ENCODE peak calls at places on chromosome 21, in five cellular contexts. T is foreskin fibroblast, P is fibroblast of lung, G is ascending aorta, I is neural progenitor cell. N is an unnamed sample.

GRCh38 chr21:30194701-30195299 is 21.1 kb downstream of the CLDN8 start:
- DNase-seq in T (peak), P (no peak), G (no peak), I (peak), N (no peak)

GRCh38 chr21:25501996-25502665 is 105.2 kb downstream of the MRPL39 start:
- DNase-seq in T (no peak), P (no peak), G (no peak), I (no peak), N (no peak)

GRCh38 chr21:26169611-26170470 is 729 bp downstream of the APP start:
- DNase-seq in T (peak), P (peak), G (peak), I (peak), N (no peak)

GRCh38 chr21:34808569-34809204 is 139.9 kb downstream of the CLIC6 start:
- DNase-seq in T (peak), P (peak), G (no peak), I (no peak), N (peak)

GRCh38 chr21:32687946-32688345 is 39.9 kb downstream of the SYNJ1 start:
- DNase-seq in T (no peak), P (no peak), G (no peak), I (peak), N (no peak)

GRCh38 chr21:26850116-26850643 is 5.0 kb upstream of the ADAMTS1 start:
- DNase-seq in T (peak), P (peak), G (no peak), I (peak), N (no peak)

GRCh38 chr21:32595431-32595830 is 10.1 kb upstream of the TCP10L start:
- DNase-seq in T (no peak), P (no peak), G (no peak), I (no peak), N (no peak)

GRCh38 chr21:34878501-34878900 is 170.6 kb downstream of the RUNX1 start:
- DNase-seq in T (peak), P (peak), G (no peak), I (no peak), N (no peak)

GRCh38 chr21:16534408-16535099 is 804.8 kb downstream of the USP25 start:
- DNase-seq in T (peak), P (peak), G (peak), I (no peak), N (peak)

GRCh38 chr21:16532841-16533240 is 803.1 kb downstream of the USP25 start:
- DNase-seq in T (peak), P (peak), G (no peak), I (no peak), N (peak)

GRCh38 chr21:16536661-16537359 is 807.0 kb downstream of the USP25 start:
- DNase-seq in T (peak), P (peak), G (no peak), I (no peak), N (no peak)

GRCh38 chr21:16533692-16534407 is 804.1 kb downstream of the USP25 start:
- DNase-seq in T (peak), P (peak), G (no peak), I (no peak), N (peak)

DNA sequence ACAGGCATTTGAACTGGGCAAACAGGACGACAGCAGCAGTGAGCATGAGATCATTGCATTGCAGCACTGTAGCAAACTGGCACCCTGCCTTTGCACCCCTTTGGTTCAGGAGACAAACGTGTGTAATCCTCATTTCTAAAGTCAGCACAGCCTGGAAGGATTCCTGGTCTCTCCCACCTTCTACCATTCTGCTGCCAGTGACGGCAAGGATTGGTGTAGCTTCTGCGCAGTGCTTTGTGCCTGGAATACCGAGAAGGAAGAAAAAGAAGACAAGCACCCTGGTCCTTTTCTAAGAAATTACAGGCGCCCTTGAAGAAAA is 805.3 kb downstream of the USP25 start:
- DNase-seq in T (peak), P (peak), G (peak), I (peak), N (peak)
- H3K4me3 ChIP-seq in T (peak), P (peak), G (peak), I (no peak), N (peak)

DNA sequence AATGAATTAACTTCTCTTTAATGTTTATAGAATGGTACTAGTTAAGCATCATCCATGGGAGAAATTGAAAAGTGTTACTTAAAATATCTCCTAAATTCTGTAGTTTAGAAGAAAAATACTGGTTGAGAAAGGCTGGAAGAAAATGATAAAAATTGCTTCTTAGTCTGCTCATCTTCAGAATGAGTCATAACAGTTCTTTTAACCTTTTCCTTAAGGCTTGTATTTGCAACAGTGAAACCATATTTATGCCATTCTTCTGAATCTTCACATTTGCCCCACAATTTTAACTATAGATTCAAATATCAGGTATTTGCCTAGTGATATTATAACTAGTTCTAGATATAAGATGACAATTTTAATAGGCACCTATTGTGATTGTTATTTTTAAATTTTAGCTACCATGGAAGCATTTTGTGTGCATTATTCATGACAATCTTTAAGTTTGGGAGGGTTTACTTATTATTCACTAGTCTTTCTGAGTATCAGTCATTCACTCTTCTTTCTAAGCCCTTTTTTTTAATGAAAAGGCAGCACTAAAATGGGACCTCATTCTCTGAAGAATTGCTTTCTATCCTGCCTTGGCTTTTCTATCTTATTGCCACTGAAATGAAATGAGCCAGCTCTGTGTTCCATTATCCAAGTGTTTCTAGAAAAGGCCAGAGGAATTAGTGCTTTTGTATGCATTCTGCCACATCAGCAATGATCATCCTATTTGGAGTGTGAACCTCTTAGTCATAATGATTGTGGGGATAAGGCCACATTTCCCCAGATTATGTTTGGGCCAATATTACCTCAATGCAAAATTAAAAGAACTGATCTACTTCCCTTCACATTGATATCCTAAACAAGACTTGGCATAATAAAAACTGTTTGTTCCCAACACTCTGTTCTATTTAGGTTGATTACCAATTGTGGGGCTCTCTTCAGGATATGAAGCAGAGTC is 58.4 kb downstream of the SAMSN1 start:
- DNase-seq in T (no peak), P (no peak), G (no peak), I (no peak), N (no peak)
- H3K4me3 ChIP-seq in T (no peak), P (no peak), G (no peak), I (no peak), N (no peak)

GRCh38 chr21:43322311-43322710 is 104.6 kb downstream of the SIK1 start:
- DNase-seq in T (no peak), P (no peak), G (no peak), I (no peak), N (no peak)

GRCh38 chr21:43321111-43321510 is 105.8 kb downstream of the SIK1 start:
- DNase-seq in T (peak), P (no peak), G (no peak), I (no peak), N (no peak)

GRCh38 chr21:43318841-43319781 is 107.8 kb downstream of the SIK1 start:
- DNase-seq in T (peak), P (peak), G (no peak), I (no peak), N (peak)

GRCh38 chr21:43321611-43322010 is 105.3 kb downstream of the SIK1 start:
- DNase-seq in T (no peak), P (no peak), G (no peak), I (no peak), N (no peak)

DNA sequence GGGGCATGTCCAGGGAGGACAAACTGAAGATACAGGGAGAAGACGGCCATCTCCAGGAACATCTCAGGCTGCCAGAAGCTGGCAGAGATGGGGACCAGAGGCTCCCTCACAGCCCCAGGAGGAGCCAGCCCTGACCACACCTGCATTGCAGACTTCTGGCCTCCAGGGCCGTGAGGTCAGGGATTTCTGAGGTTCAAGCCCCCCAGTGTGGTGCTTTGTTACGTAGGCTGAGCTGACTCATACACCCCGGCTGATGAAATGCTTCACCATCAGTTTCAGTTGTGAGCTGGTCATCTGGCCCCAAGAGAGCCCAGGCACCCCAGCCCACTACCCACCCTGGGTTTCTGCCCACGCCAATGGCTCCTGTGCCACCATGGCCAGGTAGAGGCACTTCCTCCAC is 106.4 kb downstream of the SIK1 start:
- DNase-seq in T (no peak), P (no peak), G (no peak), I (no peak), N (no peak)
- H3K4me3 ChIP-seq in T (no peak), P (no peak), G (no peak), I (no peak), N (no peak)

DNA sequence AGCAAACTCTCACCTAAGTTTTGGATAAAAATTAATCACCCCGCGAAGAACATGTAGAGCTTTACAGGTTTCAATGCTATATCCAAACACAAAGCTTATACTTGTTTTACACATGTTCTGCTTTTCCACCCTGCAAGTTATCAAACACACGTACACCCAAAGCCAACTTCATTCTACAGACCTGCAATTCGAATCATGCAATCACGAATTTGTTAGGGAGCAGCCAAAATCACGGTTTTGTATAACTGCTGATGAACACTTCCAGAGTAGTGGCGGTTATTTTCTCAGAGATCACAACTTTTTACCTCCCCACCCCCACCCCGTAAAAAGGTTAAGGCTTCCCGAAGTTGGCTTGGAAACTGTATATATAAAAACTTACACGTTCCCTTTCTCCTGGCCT is 1.4 kb downstream of the HMGN1 start:
- DNase-seq in T (no peak), P (no peak), G (no peak), I (no peak), N (no peak)
- H3K4me3 ChIP-seq in T (peak), P (peak), G (peak), I (peak), N (peak)

GRCh38 chr21:45287438-45288391 is at the start of gene POFUT2:
- DNase-seq in T (peak), P (peak), G (peak), I (peak), N (peak)
- H3K4me3 ChIP-seq in T (peak), P (peak), G (peak), I (peak), N (peak)

GRCh38 chr21:33747420-33747819 is 105.1 kb downstream of the ITSN1 start:
- DNase-seq in T (no peak), P (no peak), G (no peak), I (no peak), N (no peak)
- H3K4me3 ChIP-seq in T (no peak), P (no peak), G (no peak), I (no peak), N (no peak)

DNA sequence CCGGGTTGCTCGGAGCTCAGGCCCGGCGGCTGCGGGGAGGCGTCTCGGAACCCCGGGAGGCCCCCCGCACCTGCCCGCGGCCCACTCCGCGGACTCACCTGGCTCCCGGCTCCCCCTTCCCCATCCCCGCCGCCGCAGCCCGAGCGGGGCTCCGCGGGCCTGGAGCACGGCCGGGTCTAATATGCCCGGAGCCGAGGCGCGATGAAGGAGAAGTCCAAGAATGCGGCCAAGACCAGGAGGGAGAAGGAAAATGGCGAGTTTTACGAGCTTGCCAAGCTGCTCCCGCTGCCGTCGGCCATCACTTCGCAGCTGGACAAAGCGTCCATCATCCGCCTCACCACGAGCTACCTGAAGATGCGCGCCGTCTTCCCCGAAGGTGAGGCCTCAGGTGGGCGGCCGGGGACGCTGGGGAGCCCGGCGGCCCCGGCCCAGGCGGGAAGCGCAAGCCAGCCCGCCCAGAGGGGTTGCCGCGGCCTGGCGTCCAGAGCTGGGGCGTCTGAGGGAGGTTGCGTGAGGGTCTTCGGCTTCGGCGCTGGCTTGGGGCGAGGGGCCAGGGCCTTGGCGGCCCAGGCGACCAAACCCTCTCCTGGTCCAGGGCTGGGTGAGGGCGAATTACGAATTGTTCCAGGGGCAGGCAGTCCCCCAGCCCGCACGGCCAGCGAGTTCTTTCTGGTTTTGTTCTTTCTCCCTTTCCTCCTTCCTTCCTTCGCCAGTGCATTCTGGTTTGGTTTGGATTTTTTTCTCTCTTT is 805 bp downstream of the SIM2 start:
- DNase-seq in T (no peak), P (no peak), G (no peak), I (peak), N (no peak)
- H3K4me3 ChIP-seq in T (no peak), P (no peak), G (peak), I (peak), N (peak)

DNA sequence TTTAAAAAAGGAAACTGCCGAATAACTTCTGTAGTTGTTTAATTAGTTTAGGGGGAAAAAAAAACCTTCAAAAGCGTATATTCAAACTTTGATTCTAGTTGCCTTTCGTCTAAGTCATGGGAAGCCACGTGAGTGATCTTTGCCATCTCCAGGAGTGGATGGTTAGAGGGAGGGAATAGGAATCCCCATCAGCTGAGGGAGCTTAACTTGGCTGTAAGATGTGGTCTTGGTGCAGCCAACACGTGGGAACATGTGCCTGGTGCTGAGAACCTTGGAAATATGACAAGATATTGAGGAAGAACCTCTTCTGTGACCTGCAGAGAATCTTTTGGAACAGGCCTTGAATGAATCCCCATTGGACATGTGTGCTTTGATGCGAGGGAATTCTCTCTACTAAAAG is 1.7 kb downstream of the BACE2 start:
- DNase-seq in T (no peak), P (peak), G (no peak), I (no peak), N (no peak)
- H3K4me3 ChIP-seq in T (no peak), P (peak), G (peak), I (no peak), N (no peak)

DNA sequence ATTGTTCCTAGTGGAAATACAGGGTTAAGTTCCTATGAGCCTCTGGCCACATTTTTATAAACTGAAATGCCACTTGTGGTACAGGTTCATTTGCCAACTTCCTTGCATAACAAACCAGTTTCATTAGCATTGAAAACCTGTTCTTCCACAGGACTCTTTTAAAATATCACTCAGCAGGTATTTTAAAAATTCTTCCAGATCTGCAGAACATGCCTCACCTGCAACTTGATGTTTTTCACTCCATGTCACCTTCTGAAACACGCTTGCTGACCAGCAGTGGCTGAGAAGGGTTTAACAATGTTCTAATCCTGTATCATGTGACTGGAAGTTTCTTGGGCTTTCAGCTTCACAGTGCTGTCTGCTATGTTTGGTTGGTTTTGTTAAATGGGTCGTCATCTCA is 17.6 kb upstream of the CBR3 start:
- DNase-seq in T (no peak), P (no peak), G (no peak), I (no peak), N (no peak)
- H3K4me3 ChIP-seq in T (no peak), P (no peak), G (no peak), I (no peak), N (no peak)

GRCh38 chr21:36478207-36478701 is 1.7 kb downstream of the CLDN14 start:
- DNase-seq in T (peak), P (peak), G (no peak), I (no peak), N (peak)

GRCh38 chr21:36478941-36479340 is 981 bp downstream of the CLDN14 start:
- DNase-seq in T (peak), P (peak), G (no peak), I (peak), N (no peak)

GRCh38 chr21:36477001-36477400 is 2.9 kb downstream of the CLDN14 start:
- DNase-seq in T (no peak), P (no peak), G (no peak), I (no peak), N (no peak)

GRCh38 chr21:36479415-36480402 is at the start of gene CLDN14:
- DNase-seq in T (peak), P (peak), G (no peak), I (no peak), N (no peak)

GRCh38 chr21:36477559-36477958 is 2.4 kb downstream of the CLDN14 start:
- DNase-seq in T (no peak), P (no peak), G (no peak), I (no peak), N (no peak)
- H3K4me3 ChIP-seq in T (no peak), P (no peak), G (no peak), I (no peak), N (no peak)

N was measured in skeletal muscle cell.